ENCODE peak calls at places on chromosomes 5 and 9, in five cellular contexts. X is CD4-positive, alpha-beta T cell; A is Caki2; P is NCI-H1048; W is M059J. O is an unnamed sample.

GRCh38 chr5:106755066-106755465 is 915.7 kb downstream of the EFNA5 start:
- DNase-seq in X (no peak), W (no peak), P (no peak), A (no peak), O (no peak)

GRCh38 chr9:73023025-73023541 is 70.2 kb upstream of the ALDH1A1 start:
- DNase-seq in W (peak; percentile 75), P (peak; percentile 49), X (peak; percentile 41), A (peak; percentile 61), O (peak; percentile 81)

GRCh38 chr5:108818613-108819272 is 71.0 kb downstream of the FER start:
- DNase-seq in X (no peak), W (peak; percentile 54), A (no peak), P (no peak), O (peak; percentile 74)

GRCh38 chr5:135087950-135088349 is 53.9 kb upstream of the PITX1 start:
- DNase-seq in W (no peak), A (no peak), X (no peak), P (no peak), O (no peak)

GRCh38 chr5:157387683-157388093 is 72.3 kb upstream of the NIPAL4 start:
- DNase-seq in A (peak; percentile 48), P (no peak), X (no peak), W (peak; percentile 95), O (peak; percentile 66)

GRCh38 chr5:77784735-77785134 is 8.6 kb upstream of the TBCA start:
- DNase-seq in P (no peak), X (no peak), W (no peak), A (no peak), O (no peak)

GRCh38 chr9:121776009-121776738 is 124.7 kb downstream of the DAB2IP start:
- DNase-seq in X (no peak), P (no peak), A (no peak), W (no peak), O (no peak)

GRCh38 chr9:112072721-112073553 is 102.2 kb downstream of the SUSD1 start:
- DNase-seq in P (no peak), W (peak; percentile 62), A (no peak), X (no peak), O (peak; percentile 24)

GRCh38 chr9:121622842-121623203 is 28.6 kb upstream of the DAB2IP start:
- DNase-seq in W (no peak), P (no peak), A (no peak), X (no peak), O (no peak)

GRCh38 chr9:100595391-100596199 is 17.7 kb downstream of the CAVIN4 start:
- DNase-seq in X (no peak), P (no peak), W (peak; percentile 70), A (peak; percentile 54), O (peak; percentile 65)

GRCh38 chr5:14512574-14512973 is 69.0 kb upstream of the OTULINL start:
- DNase-seq in P (no peak), X (no peak), A (no peak), W (no peak), O (no peak)

GRCh38 chr9:90600029-90600428 is 42.6 kb downstream of the DIRAS2 start:
- DNase-seq in A (no peak), P (no peak), W (no peak), X (no peak), O (peak; percentile 48)

GRCh38 chr9:128733256-128733655 is 9.3 kb upstream of the ZDHHC12 start:
- DNase-seq in P (no peak), X (no peak), A (peak; percentile 70), W (peak; percentile 74), O (peak; percentile 85)

GRCh38 chr5:133247881-133248642 is 196.2 kb downstream of the HSPA4 start:
- DNase-seq in W (peak; percentile 68), P (no peak), A (peak; percentile 36), X (no peak), O (no peak)

GRCh38 chr5:25358919-25359318 is 714.1 kb upstream of the CDH10 start:
- DNase-seq in W (no peak), A (no peak), P (no peak), X (no peak), O (no peak)

O was measured in epithelial cell of esophagus.